ENCODE peak calls at places on chromosomes 7 and 10, in five cellular contexts. G, K, M, C and Y are unnamed samples.

GRCh38 chr10:109931153-109931552 is 7.8 kb upstream of the XPNPEP1 start:
- DNase-seq in G (no peak), C (no peak), M (no peak), K (no peak), Y (no peak)

GRCh38 chr10:118459642-118460193 is 117.6 kb upstream of the FAM204A start:
- DNase-seq in C (peak), G (peak), M (no peak), K (no peak), Y (no peak)

GRCh38 chr10:60733189-60733815 is 45.0 kb upstream of the CDK1 start:
- DNase-seq in M (peak), C (peak), K (peak), G (peak), Y (no peak)

GRCh38 chr7:41256186-41256945 is 446.5 kb downstream of the INHBA start:
- DNase-seq in C (no peak), G (no peak), M (no peak), K (no peak), Y (no peak)

GRCh38 chr7:155132431-155132830 is 62.3 kb downstream of the HTR5A start:
- DNase-seq in M (peak), C (no peak), K (no peak), G (no peak), Y (no peak)

GRCh38 chr7:103915958-103916357 is 73.5 kb downstream of the RELN start:
- DNase-seq in C (no peak), K (no peak), M (no peak), G (no peak), Y (no peak)

GRCh38 chr7:47819054-47819920 is 129.0 kb downstream of the PKD1L1 start:
- DNase-seq in G (peak), C (peak), K (no peak), M (no peak), Y (peak)

GRCh38 chr10:43682956-43683355 is 34.3 kb upstream of the ZNF32 start:
- DNase-seq in G (no peak), K (no peak), M (no peak), C (no peak), Y (no peak)

GRCh38 chr10:6044651-6045599 is 17.2 kb downstream of the IL2RA start:
- DNase-seq in M (no peak), C (no peak), K (no peak), G (no peak), Y (no peak)

GRCh38 chr10:123585477-123586445 is 80.4 kb upstream of the GPR26 start:
- DNase-seq in C (no peak), M (no peak), G (no peak), K (no peak), Y (no peak)

GRCh38 chr7:135697276-135698049 is 30.5 kb downstream of the SLC13A4 start:
- DNase-seq in K (no peak), C (no peak), M (no peak), G (no peak), Y (no peak)

GRCh38 chr7:66779669-66780408 is 39.3 kb downstream of the RABGEF1 start:
- DNase-seq in M (no peak), C (no peak), G (no peak), K (no peak), Y (no peak)

GRCh38 chr7:12212051-12212485 is 974 bp downstream of the TMEM106B start:
- DNase-seq in M (no peak), C (peak), K (no peak), G (no peak), Y (no peak)

GRCh38 chr7:12220321-12221046 is 9.4 kb downstream of the TMEM106B start:
- DNase-seq in C (no peak), G (no peak), K (no peak), M (no peak), Y (no peak)

GRCh38 chr7:12221414-12221813 is 10.3 kb downstream of the TMEM106B start:
- DNase-seq in G (no peak), C (no peak), M (no peak), K (no peak), Y (no peak)

GRCh38 chr7:12222889-12223579 is 11.9 kb downstream of the TMEM106B start:
- DNase-seq in K (no peak), G (no peak), C (no peak), M (no peak), Y (no peak)

DNA sequence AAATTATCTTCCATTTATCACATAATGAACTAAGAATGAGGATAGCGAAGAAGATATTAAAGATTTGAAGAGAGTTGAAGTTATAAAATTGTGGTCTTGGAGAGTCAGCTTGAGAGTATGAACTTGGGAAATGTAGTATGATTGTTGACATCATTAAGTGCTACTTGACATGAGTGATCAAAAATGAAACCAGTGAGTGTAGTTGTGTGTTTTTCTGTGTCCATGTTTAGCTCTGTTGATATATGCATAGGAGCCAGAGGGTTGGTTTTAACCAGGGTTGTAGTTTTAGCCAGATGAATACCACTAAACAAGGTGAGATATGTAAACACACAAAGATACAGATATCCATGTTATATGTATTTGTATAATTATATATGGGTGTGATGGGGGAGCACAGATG is 6.2 kb downstream of the TMEM106B start:
- DNase-seq in M (no peak), K (no peak), G (no peak), C (no peak), Y (no peak)
- TF ChIP-seq POLR2AphosphoS5 in M (no peak), K (no peak), G (no peak), C (no peak), Y (no peak)

GRCh38 chr7:84027678-84028077 is 166.9 kb downstream of the SEMA3A start:
- DNase-seq in G (no peak), K (no peak), M (no peak), C (no peak), Y (no peak)

GRCh38 chr7:84022009-84022408 is 172.6 kb downstream of the SEMA3A start:
- DNase-seq in C (no peak), M (no peak), K (no peak), G (no peak), Y (no peak)

GRCh38 chr7:84025332-84025927 is 169.2 kb downstream of the SEMA3A start:
- DNase-seq in C (peak), K (no peak), G (no peak), M (no peak), Y (no peak)

GRCh38 chr7:84021292-84021898 is 173.2 kb downstream of the SEMA3A start:
- DNase-seq in G (no peak), C (no peak), K (no peak), M (no peak), Y (no peak)

DNA sequence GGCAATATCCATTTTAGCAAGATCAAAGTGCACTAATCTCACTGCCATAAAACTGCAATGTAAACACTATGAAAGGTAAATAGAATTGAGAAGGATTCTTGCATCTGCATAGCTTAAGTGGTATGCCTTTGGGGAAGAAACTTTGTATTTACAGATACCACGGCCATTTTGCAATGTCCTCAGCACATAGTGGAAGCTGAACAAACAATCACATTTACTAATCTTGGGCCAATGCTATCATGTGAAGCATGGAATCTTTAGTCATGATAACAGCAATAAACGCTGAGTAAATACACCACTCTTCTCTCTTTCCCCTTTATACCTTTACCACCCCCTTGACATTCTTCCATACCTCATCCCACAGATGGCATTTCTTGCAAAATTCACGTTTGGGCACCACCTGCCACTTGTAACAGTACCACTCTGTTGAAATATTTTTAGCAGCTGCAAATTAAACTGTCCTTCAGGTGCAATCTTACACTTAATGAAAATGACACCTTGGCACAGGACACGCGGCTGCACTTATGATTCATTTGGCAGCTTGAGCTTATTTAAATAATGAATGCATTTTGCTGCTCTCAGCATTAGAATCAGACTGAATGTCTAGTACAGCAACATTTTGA is 171.8 kb downstream of the SEMA3A start:
- DNase-seq in M (no peak), K (no peak), C (no peak), G (peak), Y (no peak)
- TF ChIP-seq POLR2AphosphoS5 in M (no peak), K (no peak), C (no peak), G (peak), Y (no peak)

GRCh38 chr7:33952824-33953223 is 47.5 kb downstream of the BMPER start:
- DNase-seq in G (no peak), K (no peak), C (no peak), M (no peak), Y (no peak)
- TF ChIP-seq POLR2AphosphoS5 in G (no peak), K (no peak), C (no peak), M (no peak), Y (no peak)

DNA sequence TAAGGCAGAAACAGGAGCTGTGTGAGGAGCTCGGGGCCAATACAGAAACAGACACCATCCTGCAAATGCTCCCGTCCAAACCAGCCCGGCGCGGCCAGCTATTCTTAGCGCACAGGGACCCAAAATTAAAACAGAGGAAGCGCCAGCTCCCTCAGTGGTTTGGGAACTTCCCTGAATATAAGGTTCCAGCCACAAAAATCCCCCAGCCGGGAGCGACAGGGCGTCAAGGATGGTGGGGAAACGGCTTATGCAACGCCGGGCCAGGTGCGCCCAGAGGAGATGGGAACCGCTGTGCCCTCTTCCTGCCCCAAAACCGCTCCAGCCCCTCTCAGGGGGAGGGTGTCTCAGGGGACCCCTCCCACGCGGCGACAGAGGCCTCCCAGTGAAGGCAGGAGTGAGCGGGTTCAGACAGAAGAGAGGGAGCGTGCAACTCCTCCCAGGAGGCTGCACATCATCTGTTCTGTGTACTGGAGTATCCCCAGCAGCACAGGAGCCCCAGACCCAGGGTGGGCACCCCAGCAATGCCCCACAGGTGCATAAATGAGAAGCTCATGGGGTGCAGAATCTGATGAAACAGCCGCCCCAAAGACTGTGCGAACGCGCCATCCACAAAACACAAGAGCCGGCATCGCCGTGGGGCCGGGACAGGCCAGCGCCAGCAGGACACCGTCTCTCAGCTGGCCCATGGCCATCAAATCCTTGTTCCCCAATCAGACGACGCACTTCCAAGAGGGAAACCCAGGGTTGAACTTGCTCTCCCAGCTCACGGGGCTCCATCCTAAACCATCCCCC is 73.9 kb upstream of the PDGFA start:
- DNase-seq in K (no peak), C (no peak), M (no peak), G (no peak), Y (no peak)
- TF ChIP-seq POLR2AphosphoS5 in K (peak), C (no peak), M (no peak), G (no peak), Y (no peak)

DNA sequence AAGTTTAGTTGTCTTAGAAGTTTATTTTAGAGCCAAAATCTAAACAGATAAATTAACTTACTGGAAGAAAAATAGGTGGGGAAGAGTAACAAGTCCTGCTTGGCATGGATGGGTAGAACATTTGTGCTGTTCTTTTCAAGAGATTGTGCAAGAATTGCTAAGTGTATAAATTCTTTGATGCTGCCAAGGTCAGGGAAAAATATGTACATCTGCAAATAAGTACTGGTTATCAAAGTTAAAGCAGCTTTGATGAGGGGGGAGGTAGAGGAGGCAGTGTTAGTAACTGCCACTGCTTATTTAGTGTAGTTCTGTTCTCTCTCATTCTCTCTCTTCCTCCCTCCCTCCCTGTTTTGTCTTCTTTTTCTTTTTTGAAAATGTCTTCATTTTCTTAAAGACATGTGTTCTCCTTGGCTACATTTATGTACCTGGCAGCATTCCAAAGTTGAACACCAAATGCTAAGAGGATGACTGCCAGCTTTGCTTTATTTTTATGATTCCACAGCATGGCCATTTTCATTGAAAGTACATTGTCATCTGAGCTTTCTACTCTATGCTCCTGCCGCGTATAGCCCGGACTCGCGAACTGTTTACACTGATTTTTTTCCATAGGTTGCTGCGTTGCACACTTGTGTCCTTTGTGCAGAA is 18.6 kb downstream of the CACNB2 start:
- DNase-seq in M (no peak), C (no peak), K (no peak), G (no peak), Y (no peak)
- TF ChIP-seq POLR2AphosphoS5 in M (no peak), C (no peak), K (no peak), G (peak), Y (no peak)